ENCODE peak calls at places on chromosomes 5 and 9, in six cellular contexts. Y is H9; X is AG09309; B is mammary epithelial cell; W is CD8-positive, alpha-beta T cell; V is GM12865. R is an unnamed sample.

GRCh38 chr5:68246802-68247201 is 31.2 kb downstream of the PIK3R1 start:
- DNase-seq in V (peak), Y (no peak), W (no peak), B (no peak), X (no peak), R (no peak)

GRCh38 chr9:71793386-71794105 is 25.2 kb upstream of the CEMIP2 start:
- DNase-seq in W (no peak), Y (peak), X (peak), B (no peak), V (no peak), R (no peak)

GRCh38 chr9:130927995-130928900 is 10.8 kb downstream of the FIBCD1 start:
- DNase-seq in W (no peak), X (no peak), B (peak), Y (no peak), V (peak), R (no peak)

GRCh38 chr9:135506327-135507103 is 6.0 kb downstream of the MRPS2 start:
- DNase-seq in Y (peak), B (no peak), W (no peak), V (no peak), X (no peak), R (no peak)

GRCh38 chr5:146499680-146500079 is 16.3 kb downstream of the GPR151 start:
- DNase-seq in W (no peak), V (no peak), B (no peak), Y (no peak), X (no peak), R (no peak)

GRCh38 chr5:57176350-57176857 is 2.5 kb downstream of the GPBP1 start:
- DNase-seq in V (peak), Y (no peak), W (no peak), X (peak), B (peak), R (no peak)

GRCh38 chr5:116824751-116825438 is 250.3 kb upstream of the SEMA6A start:
- DNase-seq in X (no peak), Y (no peak), V (no peak), W (no peak), B (peak), R (no peak)

GRCh38 chr5:172870261-172870806 is 36.3 kb downstream of the ERGIC1 start:
- DNase-seq in B (peak), W (no peak), X (peak), V (no peak), Y (no peak), R (no peak)

GRCh38 chr5:181205735-181206401 is 872 bp upstream of the TRIM7 start:
- DNase-seq in Y (no peak), B (no peak), W (no peak), V (no peak), X (no peak), R (no peak)

GRCh38 chr9:17969232-17969631 is 390.4 kb downstream of the SH3GL2 start:
- DNase-seq in Y (no peak), X (no peak), W (no peak), B (no peak), V (no peak), R (no peak)

GRCh38 chr5:114266374-114266773 is 95.5 kb upstream of the KCNN2 start:
- DNase-seq in V (no peak), W (no peak), B (no peak), X (no peak), Y (no peak), R (no peak)

GRCh38 chr9:91144782-91145181 is 216.9 kb downstream of the AUH start:
- DNase-seq in X (peak), B (no peak), W (no peak), V (no peak), Y (no peak), R (no peak)

GRCh38 chr5:164217464-164217863 is 712.0 kb downstream of the MAT2B start:
- DNase-seq in B (no peak), Y (no peak), V (no peak), W (no peak), X (no peak), R (no peak)

GRCh38 chr5:98497391-98497790 is 276.1 kb upstream of the RGMB start:
- DNase-seq in X (no peak), B (no peak), V (no peak), Y (no peak), W (no peak), R (no peak)

GRCh38 chr5:112390327-112390726 is 28.8 kb downstream of the EPB41L4A start:
- DNase-seq in W (no peak), Y (peak), B (no peak), X (no peak), V (no peak), R (no peak)

GRCh38 chr5:56862909-56863308 is 46.5 kb upstream of the SETD9 start:
- DNase-seq in X (no peak), B (no peak), V (no peak), Y (no peak), W (no peak), R (no peak)

GRCh38 chr5:172096184-172096941 is 89.9 kb upstream of the FBXW11 start:
- DNase-seq in B (no peak), V (no peak), Y (no peak), X (no peak), W (no peak), R (no peak)

GRCh38 chr5:123819818-123820217 is 307.8 kb downstream of the CSNK1G3 start:
- DNase-seq in V (no peak), Y (no peak), X (peak), B (no peak), W (no peak), R (no peak)

GRCh38 chr9:74935008-74935407 is 17.7 kb downstream of the C9orf40 start:
- DNase-seq in Y (no peak), W (no peak), B (peak), X (no peak), V (no peak), R (no peak)

GRCh38 chr9:74942801-74943200 is 9.9 kb downstream of the C9orf40 start:
- DNase-seq in V (no peak), X (no peak), W (peak), B (no peak), Y (no peak), R (peak)

GRCh38 chr9:74940600-74940999 is 12.1 kb downstream of the C9orf40 start:
- DNase-seq in V (no peak), Y (no peak), X (no peak), B (peak), W (no peak), R (no peak)
- TF ChIP-seq CTCF in V (no peak), Y (peak), X (no peak), B (peak), W (no peak), R (no peak)

DNA sequence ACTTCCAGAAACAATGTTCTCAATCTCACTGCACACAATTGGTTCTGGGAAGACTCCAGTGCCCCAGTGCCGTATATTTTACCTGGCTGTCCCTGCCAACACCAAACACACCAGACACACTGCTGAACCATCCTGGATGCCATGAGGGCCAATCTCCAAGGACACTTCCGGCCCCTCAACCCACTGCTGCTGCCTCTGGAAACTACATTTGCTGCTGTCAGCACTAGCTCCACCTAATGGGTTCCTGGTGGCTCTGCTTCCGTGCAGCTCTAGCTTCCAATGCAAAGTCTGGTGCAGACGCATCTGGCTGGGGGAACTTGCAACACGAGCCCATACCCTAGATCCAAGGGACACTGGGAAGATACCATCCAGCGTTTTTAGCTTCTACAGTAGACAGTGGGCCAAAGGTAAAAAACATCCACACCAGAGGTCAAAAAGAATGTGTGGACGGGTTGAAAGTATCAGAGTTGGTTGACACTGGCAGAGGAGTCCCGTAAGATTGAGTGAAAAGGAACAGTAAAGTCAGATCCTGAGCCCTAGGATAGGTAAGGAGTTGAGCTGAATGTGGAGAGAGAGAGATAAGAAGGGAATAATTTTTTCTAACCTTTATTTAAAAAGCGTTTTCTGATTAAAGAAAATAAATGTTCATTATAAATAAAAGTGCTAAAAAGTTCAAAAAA is 99.7 kb upstream of the KIF2A start:
- DNase-seq in Y (peak), B (no peak), V (peak), W (no peak), X (no peak), R (no peak)
- TF ChIP-seq CTCF in Y (peak), B (peak), V (no peak), W (no peak), X (peak), R (no peak)

DNA sequence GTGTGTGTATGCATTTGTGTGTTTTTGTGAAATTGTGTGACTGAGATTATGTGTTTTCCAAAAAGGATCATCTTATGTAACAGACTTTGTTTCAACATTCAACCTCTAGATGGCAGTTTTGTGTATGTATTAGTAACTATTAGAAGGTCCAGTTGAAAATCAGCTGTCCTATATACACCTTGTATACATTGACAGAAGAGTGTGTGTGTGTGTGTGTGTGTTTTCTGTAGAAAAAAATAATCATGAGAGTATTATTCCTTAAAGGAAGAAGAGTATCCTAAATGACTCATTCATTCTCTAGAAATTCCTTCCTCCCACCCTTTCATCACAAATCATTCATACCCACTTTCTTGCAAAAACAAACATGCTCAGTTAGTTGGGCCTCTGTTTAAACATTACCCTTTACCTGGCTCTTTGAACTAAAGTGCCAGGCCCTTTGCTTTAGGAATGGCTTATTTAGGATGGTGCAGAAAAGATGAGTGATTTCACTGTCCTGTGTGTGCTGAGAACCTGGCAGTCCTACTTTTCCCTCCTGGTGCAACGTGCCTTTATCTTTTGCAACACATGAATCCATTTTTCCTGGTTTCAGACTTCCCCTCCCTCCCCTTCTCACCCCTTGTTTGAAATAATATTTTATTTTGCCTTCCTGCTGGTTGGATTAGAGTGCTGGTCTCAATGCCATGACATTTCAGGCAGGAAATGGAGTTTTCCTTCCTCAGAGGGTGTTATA is 152.2 kb downstream of the ARHGAP26 start:
- DNase-seq in Y (no peak), V (peak), B (no peak), W (no peak), X (peak), R (no peak)
- TF ChIP-seq CTCF in Y (peak), V (peak), B (peak), W (no peak), X (no peak), R (peak)

GRCh38 chr5:133705331-133705730 is 93.0 kb upstream of the FSTL4 start:
- DNase-seq in Y (no peak), X (no peak), W (no peak), V (no peak), B (no peak), R (no peak)
- TF ChIP-seq CTCF in Y (no peak), X (no peak), W (no peak), V (no peak), B (no peak), R (no peak)

GRCh38 chr9:113620377-113621161 is 157.0 kb downstream of the RGS3 start:
- DNase-seq in Y (peak), B (peak), W (no peak), V (no peak), X (peak), R (no peak)
- TF ChIP-seq CTCF in Y (no peak), B (no peak), W (no peak), V (no peak), X (no peak), R (no peak)

GRCh38 chr9:2987679-2988078 is 143.8 kb upstream of the PUM3 start:
- DNase-seq in W (no peak), B (no peak), V (no peak), Y (no peak), X (no peak), R (no peak)

GRCh38 chr9:2992427-2992826 is 148.5 kb upstream of the PUM3 start:
- DNase-seq in X (no peak), B (no peak), W (no peak), V (no peak), Y (no peak), R (no peak)

GRCh38 chr9:2985343-2985742 is 141.4 kb upstream of the PUM3 start:
- DNase-seq in V (no peak), X (no peak), Y (no peak), W (no peak), B (no peak), R (no peak)

DNA sequence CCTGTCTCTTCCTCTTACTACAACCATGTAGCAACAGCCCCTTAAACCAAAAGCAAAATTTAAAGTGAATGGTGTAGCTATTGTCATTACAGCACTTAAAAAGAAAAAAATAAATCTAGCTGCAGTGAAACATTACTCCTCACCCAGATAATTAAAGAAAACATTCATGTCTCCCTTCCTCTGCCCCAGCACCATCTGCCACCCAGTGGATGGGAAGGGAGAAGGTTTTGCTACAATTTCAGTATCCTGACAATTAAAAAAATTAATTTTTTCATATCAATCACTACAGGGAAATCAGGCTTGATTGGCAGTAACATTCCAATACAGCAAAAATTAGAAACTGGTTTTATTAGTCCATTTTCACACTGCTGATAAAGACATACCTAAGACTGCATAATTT is 147.4 kb upstream of the PUM3 start:
- DNase-seq in Y (no peak), X (no peak), V (no peak), W (no peak), B (no peak), R (no peak)
- TF ChIP-seq CTCF in Y (peak), X (peak), V (no peak), W (no peak), B (peak), R (no peak)

GRCh38 chr5:93620487-93621339 is 37.7 kb downstream of the NR2F1 start:
- DNase-seq in Y (peak), W (peak), X (no peak), V (peak), B (peak), R (peak)
- TF ChIP-seq CTCF in Y (peak), W (no peak), X (no peak), V (peak), B (peak), R (no peak)

GRCh38 chr5:93874491-93874890 is 133.1 kb upstream of the POU5F2 start:
- DNase-seq in W (no peak), Y (no peak), X (no peak), V (peak), B (no peak), R (no peak)

GRCh38 chr5:93870649-93871048 is 129.2 kb upstream of the POU5F2 start:
- DNase-seq in X (no peak), V (no peak), B (no peak), Y (no peak), W (no peak), R (no peak)

GRCh38 chr5:93874080-93874479 is 132.7 kb upstream of the POU5F2 start:
- DNase-seq in X (no peak), W (no peak), Y (no peak), B (peak), V (peak), R (no peak)

GRCh38 chr5:93873211-93873736 is 131.9 kb upstream of the POU5F2 start:
- DNase-seq in W (no peak), Y (no peak), V (no peak), X (no peak), B (no peak), R (no peak)

GRCh38 chr5:93875693-93876092 is 134.3 kb upstream of the POU5F2 start:
- DNase-seq in V (no peak), B (no peak), W (no peak), Y (no peak), X (no peak), R (no peak)
- TF ChIP-seq CTCF in V (no peak), B (no peak), W (no peak), Y (no peak), X (peak), R (no peak)